ENCODE peak calls at places on chromosomes 11 and 22, in nine cellular contexts. One of them, this sample, is unnamed.

GRCh38 chr22:41847300-41847699 is 14.4 kb downstream of the SREBF2 start:
- DNase-seq in ecto neural progenitor cell: no peak
- DNase-seq in stimulated activated CD8-positive, alpha-beta memory T cell treated with anti-CD3 and anti-CD28 coated beads, Interleukin-15, amount 100 ng/mL, for 1 hour: no peak
- DNase-seq in RPMI7951: no peak
- DNase-seq in activated CD4-positive, alpha-beta T cell treated with anti-CD3 and anti-CD28 coated beads, Interleukin-2, amount 50 U/mL, for 24 hours: no peak
- DNase-seq in stimulated activated CD4-positive, alpha-beta T cell treated with anti-CD3 and anti-CD28 coated beads, Interleukin-4, amount 100 ng/mL, for 48 hours: no peak
- DNase-seq in COR-L47: no peak
- DNase-seq in AG09309: no peak
- DNase-seq in NCI-H1930: no peak
- DNase-seq in this sample: no peak

GRCh38 chr11:116534270-116534975 is 238.4 kb downstream of the BUD13 start:
- DNase-seq in ecto neural progenitor cell: no peak
- DNase-seq in stimulated activated CD8-positive, alpha-beta memory T cell treated with anti-CD3 and anti-CD28 coated beads, Interleukin-15, amount 100 ng/mL, for 1 hour: no peak
- DNase-seq in RPMI7951: no peak
- DNase-seq in activated CD4-positive, alpha-beta T cell treated with anti-CD3 and anti-CD28 coated beads, Interleukin-2, amount 50 U/mL, for 24 hours: no peak
- DNase-seq in stimulated activated CD4-positive, alpha-beta T cell treated with anti-CD3 and anti-CD28 coated beads, Interleukin-4, amount 100 ng/mL, for 48 hours: no peak
- DNase-seq in COR-L47: no peak
- DNase-seq in AG09309: no peak
- DNase-seq in NCI-H1930: no peak
- DNase-seq in this sample: no peak

GRCh38 chr11:2549876-2550605 is 105.2 kb downstream of the KCNQ1 start:
- DNase-seq in ecto neural progenitor cell: no peak
- DNase-seq in stimulated activated CD8-positive, alpha-beta memory T cell treated with anti-CD3 and anti-CD28 coated beads, Interleukin-15, amount 100 ng/mL, for 1 hour: no peak
- DNase-seq in RPMI7951: no peak
- DNase-seq in activated CD4-positive, alpha-beta T cell treated with anti-CD3 and anti-CD28 coated beads, Interleukin-2, amount 50 U/mL, for 24 hours: no peak
- DNase-seq in stimulated activated CD4-positive, alpha-beta T cell treated with anti-CD3 and anti-CD28 coated beads, Interleukin-4, amount 100 ng/mL, for 48 hours: no peak
- DNase-seq in COR-L47: no peak
- DNase-seq in AG09309: no peak
- DNase-seq in NCI-H1930: no peak
- DNase-seq in this sample: no peak

GRCh38 chr22:31271026-31271425 is 21.3 kb downstream of the PIK3IP1 start:
- DNase-seq in ecto neural progenitor cell: no peak
- DNase-seq in stimulated activated CD8-positive, alpha-beta memory T cell treated with anti-CD3 and anti-CD28 coated beads, Interleukin-15, amount 100 ng/mL, for 1 hour: no peak
- DNase-seq in RPMI7951: no peak
- DNase-seq in activated CD4-positive, alpha-beta T cell treated with anti-CD3 and anti-CD28 coated beads, Interleukin-2, amount 50 U/mL, for 24 hours: no peak
- DNase-seq in stimulated activated CD4-positive, alpha-beta T cell treated with anti-CD3 and anti-CD28 coated beads, Interleukin-4, amount 100 ng/mL, for 48 hours: no peak
- DNase-seq in COR-L47: no peak
- DNase-seq in AG09309: no peak
- DNase-seq in NCI-H1930: no peak
- DNase-seq in this sample: no peak

GRCh38 chr11:112797653-112798293 is 163.4 kb upstream of the NCAM1 start:
- DNase-seq in ecto neural progenitor cell: peak; percentile 72
- DNase-seq in stimulated activated CD8-positive, alpha-beta memory T cell treated with anti-CD3 and anti-CD28 coated beads, Interleukin-15, amount 100 ng/mL, for 1 hour: no peak
- DNase-seq in RPMI7951: peak; percentile 69
- DNase-seq in activated CD4-positive, alpha-beta T cell treated with anti-CD3 and anti-CD28 coated beads, Interleukin-2, amount 50 U/mL, for 24 hours: no peak
- DNase-seq in stimulated activated CD4-positive, alpha-beta T cell treated with anti-CD3 and anti-CD28 coated beads, Interleukin-4, amount 100 ng/mL, for 48 hours: peak; percentile 6
- DNase-seq in COR-L47: peak; percentile 30
- DNase-seq in AG09309: no peak
- DNase-seq in NCI-H1930: no peak
- DNase-seq in this sample: no peak

GRCh38 chr11:58567889-58568512 is 7.7 kb downstream of the LPXN start:
- DNase-seq in ecto neural progenitor cell: peak; percentile 61
- DNase-seq in stimulated activated CD8-positive, alpha-beta memory T cell treated with anti-CD3 and anti-CD28 coated beads, Interleukin-15, amount 100 ng/mL, for 1 hour: peak; percentile 54
- DNase-seq in RPMI7951: peak; percentile 69
- DNase-seq in activated CD4-positive, alpha-beta T cell treated with anti-CD3 and anti-CD28 coated beads, Interleukin-2, amount 50 U/mL, for 24 hours: peak; percentile 57
- DNase-seq in stimulated activated CD4-positive, alpha-beta T cell treated with anti-CD3 and anti-CD28 coated beads, Interleukin-4, amount 100 ng/mL, for 48 hours: peak; percentile 64
- DNase-seq in COR-L47: peak; percentile 34
- DNase-seq in AG09309: no peak
- DNase-seq in NCI-H1930: peak; percentile 21
- DNase-seq in this sample: peak; percentile 66

GRCh38 chr11:24900960-24901549 is 404.2 kb downstream of the LUZP2 start:
- DNase-seq in ecto neural progenitor cell: no peak
- DNase-seq in stimulated activated CD8-positive, alpha-beta memory T cell treated with anti-CD3 and anti-CD28 coated beads, Interleukin-15, amount 100 ng/mL, for 1 hour: no peak
- DNase-seq in RPMI7951: no peak
- DNase-seq in activated CD4-positive, alpha-beta T cell treated with anti-CD3 and anti-CD28 coated beads, Interleukin-2, amount 50 U/mL, for 24 hours: no peak
- DNase-seq in stimulated activated CD4-positive, alpha-beta T cell treated with anti-CD3 and anti-CD28 coated beads, Interleukin-4, amount 100 ng/mL, for 48 hours: no peak
- DNase-seq in COR-L47: no peak
- DNase-seq in AG09309: no peak
- DNase-seq in NCI-H1930: no peak
- DNase-seq in this sample: no peak

GRCh38 chr11:134361241-134361640 is 29.5 kb downstream of the GLB1L2 start:
- DNase-seq in ecto neural progenitor cell: no peak
- DNase-seq in stimulated activated CD8-positive, alpha-beta memory T cell treated with anti-CD3 and anti-CD28 coated beads, Interleukin-15, amount 100 ng/mL, for 1 hour: no peak
- DNase-seq in RPMI7951: no peak
- DNase-seq in activated CD4-positive, alpha-beta T cell treated with anti-CD3 and anti-CD28 coated beads, Interleukin-2, amount 50 U/mL, for 24 hours: no peak
- DNase-seq in stimulated activated CD4-positive, alpha-beta T cell treated with anti-CD3 and anti-CD28 coated beads, Interleukin-4, amount 100 ng/mL, for 48 hours: no peak
- DNase-seq in COR-L47: peak; percentile 63
- DNase-seq in AG09309: no peak
- DNase-seq in NCI-H1930: no peak
- DNase-seq in this sample: no peak

GRCh38 chr11:114072978-114073377 is 13.5 kb downstream of the ZBTB16 start:
- DNase-seq in ecto neural progenitor cell: no peak
- DNase-seq in stimulated activated CD8-positive, alpha-beta memory T cell treated with anti-CD3 and anti-CD28 coated beads, Interleukin-15, amount 100 ng/mL, for 1 hour: no peak
- DNase-seq in RPMI7951: no peak
- DNase-seq in activated CD4-positive, alpha-beta T cell treated with anti-CD3 and anti-CD28 coated beads, Interleukin-2, amount 50 U/mL, for 24 hours: no peak
- DNase-seq in stimulated activated CD4-positive, alpha-beta T cell treated with anti-CD3 and anti-CD28 coated beads, Interleukin-4, amount 100 ng/mL, for 48 hours: no peak
- DNase-seq in COR-L47: no peak
- DNase-seq in AG09309: no peak
- DNase-seq in NCI-H1930: no peak
- DNase-seq in this sample: no peak

GRCh38 chr11:10605941-10606381 is 37.5 kb upstream of the LYVE1 start:
- DNase-seq in ecto neural progenitor cell: peak; percentile 49
- DNase-seq in stimulated activated CD8-positive, alpha-beta memory T cell treated with anti-CD3 and anti-CD28 coated beads, Interleukin-15, amount 100 ng/mL, for 1 hour: no peak
- DNase-seq in RPMI7951: peak; percentile 32
- DNase-seq in activated CD4-positive, alpha-beta T cell treated with anti-CD3 and anti-CD28 coated beads, Interleukin-2, amount 50 U/mL, for 24 hours: no peak
- DNase-seq in stimulated activated CD4-positive, alpha-beta T cell treated with anti-CD3 and anti-CD28 coated beads, Interleukin-4, amount 100 ng/mL, for 48 hours: no peak
- DNase-seq in COR-L47: no peak
- DNase-seq in AG09309: peak; percentile 28
- DNase-seq in NCI-H1930: no peak
- DNase-seq in this sample: no peak

GRCh38 chr22:36445158-36445668 is 36.2 kb downstream of the TXN2 start:
- DNase-seq in ecto neural progenitor cell: no peak
- DNase-seq in stimulated activated CD8-positive, alpha-beta memory T cell treated with anti-CD3 and anti-CD28 coated beads, Interleukin-15, amount 100 ng/mL, for 1 hour: no peak
- DNase-seq in RPMI7951: peak; percentile 96
- DNase-seq in activated CD4-positive, alpha-beta T cell treated with anti-CD3 and anti-CD28 coated beads, Interleukin-2, amount 50 U/mL, for 24 hours: no peak
- DNase-seq in stimulated activated CD4-positive, alpha-beta T cell treated with anti-CD3 and anti-CD28 coated beads, Interleukin-4, amount 100 ng/mL, for 48 hours: no peak
- DNase-seq in COR-L47: no peak
- DNase-seq in AG09309: peak; percentile 86
- DNase-seq in NCI-H1930: no peak
- DNase-seq in this sample: no peak

This sample was measured in central memory CD8-positive, alpha-beta T cell.